ENCODE peak calls at places on chromosome 14, in eight cellular contexts. V is HCT116, D is ovary, Q is cardiac muscle cell, K is tibial artery, M is glutamatergic neuron, P is AG09309, X is suprapubic skin. Z is an unnamed sample.
A peak's percentile ranks its signal among the peaks of the same experiment; 100 is the strongest.

GRCh38 chr14:77099425-77100167 is 1.5 kb downstream of the CIPC start:
- DNase-seq in V (no peak), D (no peak), Q (no peak), K (no peak), M (no peak), P (peak; percentile 76), X (no peak), Z (no peak)

GRCh38 chr14:41280745-41281144 is 325.9 kb upstream of the LRFN5 start:
- DNase-seq in V (no peak), D (no peak), Q (peak; percentile 7), K (no peak), M (no peak), P (no peak), X (no peak), Z (no peak)

GRCh38 chr14:89473569-89473968 is 56.5 kb upstream of the FOXN3 start:
- DNase-seq in V (no peak), D (no peak), Q (no peak), K (no peak), M (no peak), P (no peak), X (no peak), Z (no peak)

GRCh38 chr14:73785336-73785833 is 66.2 kb upstream of the PTGR2 start:
- DNase-seq in V (no peak), D (peak; percentile 40), Q (no peak), K (no peak), M (no peak), P (no peak), X (no peak), Z (no peak)

GRCh38 chr14:103834956-103835355 is 12.4 kb downstream of the PPP1R13B start:
- DNase-seq in V (no peak), D (no peak), Q (no peak), K (no peak), M (no peak), P (no peak), X (no peak), Z (no peak)

GRCh38 chr14:68695326-68695768 is 97.5 kb downstream of the ZFP36L1 start:
- DNase-seq in V (peak; percentile 91), D (peak; percentile 38), Q (no peak), K (peak; percentile 84), M (no peak), P (peak; percentile 100), X (peak; percentile 83), Z (peak; percentile 90)

GRCh38 chr14:71529855-71530254 is 402.4 kb upstream of the RGS6 start:
- DNase-seq in V (no peak), D (no peak), Q (no peak), K (peak; percentile 77), M (peak; percentile 20), P (peak; percentile 51), X (no peak), Z (no peak)

GRCh38 chr14:88821888-88822287 is 2.6 kb upstream of the TTC8 start:
- DNase-seq in V (no peak), D (no peak), Q (no peak), K (no peak), M (no peak), P (no peak), X (no peak), Z (no peak)

GRCh38 chr14:87149583-87150354 is 843.2 kb downstream of the GALC start:
- DNase-seq in V (no peak), D (no peak), Q (no peak), K (no peak), M (no peak), P (no peak), X (no peak), Z (no peak)

GRCh38 chr14:29085546-29085945 is 319.0 kb downstream of the FOXG1 start:
- DNase-seq in V (no peak), D (no peak), Q (peak; percentile 45), K (no peak), M (no peak), P (no peak), X (no peak), Z (no peak)
- TF ChIP-seq CTCF in V (no peak), D (no peak), Q (peak; percentile 47), K (no peak), M (peak; percentile 66), P (peak; percentile 59), X (peak; percentile 12), Z (no peak)

GRCh38 chr14:28773176-28773575 is 6.6 kb downstream of the FOXG1 start:
- DNase-seq in V (no peak), D (no peak), Q (no peak), K (no peak), M (no peak), P (no peak), X (no peak), Z (no peak)
- TF ChIP-seq CTCF in V (no peak), D (no peak), Q (no peak), K (no peak), M (no peak), P (no peak), X (no peak), Z (no peak)

GRCh38 chr14:49250517-49250916 is 335.7 kb downstream of the RPS29 start:
- DNase-seq in V (no peak), D (no peak), Q (no peak), K (no peak), M (no peak), P (no peak), X (no peak), Z (no peak)

GRCh38 chr14:49249022-49249421 is 337.2 kb downstream of the RPS29 start:
- DNase-seq in V (no peak), D (no peak), Q (no peak), K (no peak), M (no peak), P (no peak), X (no peak), Z (no peak)

DNA sequence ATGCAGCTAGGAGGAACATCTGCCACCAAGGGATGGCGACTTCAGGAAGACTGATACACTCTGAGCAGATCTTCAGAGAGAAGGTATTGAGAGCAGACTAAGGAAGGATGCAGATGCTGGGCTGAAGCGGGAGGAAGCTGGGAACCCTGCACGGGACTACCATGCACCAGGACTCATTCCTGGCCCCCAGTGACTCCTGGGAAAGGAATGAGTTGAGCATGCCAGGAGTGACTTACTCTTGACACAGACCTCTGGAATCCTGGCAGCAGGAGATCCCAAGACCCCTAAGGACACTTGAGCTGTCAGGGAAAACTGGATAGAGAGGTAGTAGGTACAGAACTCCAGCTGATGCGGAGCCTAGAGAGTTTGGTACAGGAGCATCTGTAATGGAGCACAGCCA is 336.1 kb downstream of the RPS29 start:
- DNase-seq in V (no peak), D (no peak), Q (no peak), K (no peak), M (no peak), P (no peak), X (no peak), Z (no peak)
- TF ChIP-seq CTCF in V (no peak), D (no peak), Q (no peak), K (no peak), M (no peak), P (no peak), X (no peak), Z (no peak)

GRCh38 chr14:99507860-99508640 is 26.8 kb downstream of the CCNK start:
- DNase-seq in V (no peak), D (no peak), Q (no peak), K (no peak), M (no peak), P (no peak), X (no peak), Z (no peak)

GRCh38 chr14:99503848-99504453 is 22.7 kb downstream of the CCNK start:
- DNase-seq in V (no peak), D (no peak), Q (no peak), K (no peak), M (no peak), P (no peak), X (no peak), Z (no peak)

GRCh38 chr14:99508896-99509629 is 27.9 kb downstream of the CCNK start:
- DNase-seq in V (no peak), D (no peak), Q (no peak), K (no peak), M (no peak), P (no peak), X (no peak), Z (no peak)

GRCh38 chr14:99505089-99505488 is 23.9 kb downstream of the CCNK start:
- DNase-seq in V (no peak), D (no peak), Q (no peak), K (no peak), M (no peak), P (no peak), X (no peak), Z (no peak)

GRCh38 chr14:99506269-99506668 is 25.1 kb downstream of the CCNK start:
- DNase-seq in V (no peak), D (no peak), Q (no peak), K (no peak), M (no peak), P (no peak), X (no peak), Z (no peak)
- TF ChIP-seq CTCF in V (no peak), D (no peak), Q (no peak), K (no peak), M (no peak), P (no peak), X (no peak), Z (no peak)

GRCh38 chr14:93115920-93116675 is at the start of gene ITPK1:
- DNase-seq in V (no peak), D (peak; percentile 73), Q (peak; percentile 88), K (peak; percentile 34), M (peak; percentile 63), P (no peak), X (no peak), Z (peak; percentile 88)
- TF ChIP-seq CTCF in V (peak; percentile 5), D (no peak), Q (peak; percentile 14), K (no peak), M (peak; percentile 63), P (no peak), X (peak; percentile 37), Z (no peak)

GRCh38 chr14:33908540-33909223 is 42.2 kb downstream of the EGLN3 start:
- DNase-seq in V (no peak), D (no peak), Q (no peak), K (no peak), M (no peak), P (no peak), X (no peak), Z (no peak)
- TF ChIP-seq CTCF in V (peak; percentile 25), D (no peak), Q (no peak), K (no peak), M (no peak), P (no peak), X (no peak), Z (no peak)

DNA sequence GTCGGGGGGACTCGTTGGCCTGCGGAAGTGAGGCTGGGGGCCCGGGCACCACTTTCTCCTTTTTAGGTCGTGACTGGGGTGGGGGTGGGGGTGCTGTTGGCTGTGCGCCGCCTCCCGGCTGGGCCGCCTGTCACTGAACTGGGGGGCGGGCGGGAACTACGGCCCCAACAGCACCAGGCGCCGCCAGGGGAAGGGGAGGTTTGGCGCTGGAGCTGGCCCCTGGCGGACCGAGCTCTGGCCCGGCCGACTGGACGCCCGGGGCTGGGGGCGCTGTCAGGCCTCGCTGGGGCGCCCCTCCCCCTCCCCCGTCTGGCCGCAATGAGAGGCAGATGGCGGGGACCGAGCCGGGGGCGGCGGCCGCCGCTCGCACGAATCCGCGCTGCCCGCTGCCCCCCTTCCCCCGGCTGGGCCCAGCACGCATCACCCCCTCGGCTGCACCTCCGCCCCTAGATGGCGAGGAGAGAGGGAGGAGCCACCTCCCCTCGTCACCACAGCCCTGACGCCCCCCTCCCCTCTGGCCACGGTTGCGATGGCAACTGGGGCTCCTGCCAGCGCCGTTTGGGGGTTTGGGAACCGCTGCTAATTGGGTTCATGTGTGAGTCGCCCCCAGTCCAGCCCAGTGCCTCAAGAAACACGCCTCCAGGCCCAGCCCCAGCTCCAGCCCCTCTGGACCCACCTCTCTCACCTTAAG is 723 bp downstream of the NFATC4 start:
- DNase-seq in V (no peak), D (peak; percentile 91), Q (peak; percentile 74), K (peak; percentile 46), M (peak; percentile 86), P (peak; percentile 67), X (peak; percentile 87), Z (peak; percentile 84)
- TF ChIP-seq CTCF in V (no peak), D (no peak), Q (no peak), K (no peak), M (no peak), P (peak; percentile 5), X (no peak), Z (peak; percentile 16)

GRCh38 chr14:59897757-59898383 is 22.1 kb upstream of the LRRC9 start:
- DNase-seq in V (peak; percentile 10), D (no peak), Q (peak; percentile 59), K (peak; percentile 45), M (peak; percentile 43), P (no peak), X (no peak), Z (peak; percentile 14)
- TF ChIP-seq CTCF in V (peak; percentile 57), D (no peak), Q (peak; percentile 54), K (peak; percentile 63), M (peak; percentile 6), P (peak; percentile 22), X (peak; percentile 26), Z (peak; percentile 12)